ENCODE peak calls at places on chromosomes 5 and 9, in five cellular contexts. B, Q, Y, Z and C are unnamed samples.
A peak's percentile ranks its signal among the peaks of the same experiment; 100 is the strongest.

GRCh38 chr9:133540336-133541025 is 6.0 kb downstream of the ADAMTSL2 start:
- DNase-seq in B (no peak), Z (no peak), Q (no peak), Y (no peak), C (peak; percentile 56)

GRCh38 chr5:95565280-95565920 is 10.5 kb downstream of the ARSK start:
- DNase-seq in Y (no peak), Z (no peak), B (no peak), Q (no peak), C (no peak)

GRCh38 chr5:52801329-52801728 is 13.6 kb downstream of the ITGA1 start:
- DNase-seq in B (no peak), Y (peak; percentile 6), Z (no peak), Q (no peak), C (peak; percentile 62)

GRCh38 chr9:132283863-132284262 is 70.9 kb downstream of the SETX start:
- DNase-seq in Y (no peak), B (no peak), Q (no peak), Z (no peak), C (no peak)

GRCh38 chr9:86794356-86795046 is 152.8 kb downstream of the GAS1 start:
- DNase-seq in B (no peak), Y (no peak), Z (no peak), Q (no peak), C (no peak)

GRCh38 chr5:643351-643801 is 31.2 kb downstream of the CEP72 start:
- DNase-seq in Y (no peak), Z (no peak), B (no peak), Q (no peak), C (no peak)

GRCh38 chr5:105259581-105260217 is 1697.1 kb upstream of the NUDT12 start:
- DNase-seq in B (no peak), Y (no peak), Q (no peak), Z (no peak), C (peak; percentile 26)

GRCh38 chr9:35518212-35518917 is 28.5 kb downstream of the RUSC2 start:
- DNase-seq in B (no peak), Q (no peak), Y (no peak), Z (peak; percentile 79), C (peak; percentile 99)

GRCh38 chr5:10636363-10637142 is 72.7 kb downstream of the ANKRD33B start:
- DNase-seq in Y (no peak), Z (no peak), Q (no peak), B (no peak), C (no peak)

GRCh38 chr9:2040828-2041227 is 25.7 kb downstream of the SMARCA2 start:
- DNase-seq in Z (no peak), Y (no peak), Q (no peak), B (no peak), C (no peak)

GRCh38 chr5:97600486-97600885 is 417.4 kb upstream of the RIOK2 start:
- DNase-seq in B (no peak), Z (no peak), Y (no peak), Q (no peak), C (no peak)

GRCh38 chr5:131957721-131958483 is 12.4 kb upstream of the MEIKIN start:
- DNase-seq in B (no peak), Z (no peak), Q (no peak), Y (no peak), C (peak; percentile 19)

GRCh38 chr9:12819436-12820185 is 44.8 kb downstream of the LURAP1L start:
- DNase-seq in Q (no peak), B (no peak), Y (no peak), Z (no peak), C (peak; percentile 63)

GRCh38 chr9:86341007-86341491 is 13.2 kb downstream of the TUT7 start:
- DNase-seq in Z (no peak), B (no peak), Q (no peak), Y (no peak), C (no peak)

GRCh38 chr5:168314735-168315411 is 23.4 kb downstream of the WWC1 start:
- DNase-seq in B (no peak), Q (no peak), Y (no peak), Z (peak; percentile 62), C (peak; percentile 72)

GRCh38 chr5:95283761-95284511 is 958 bp downstream of the MCTP1 start:
- DNase-seq in B (peak; percentile 46), Z (peak; percentile 16), Q (no peak), Y (peak; percentile 48), C (peak; percentile 59)

GRCh38 chr5:179266291-179267070 is 78.8 kb downstream of the ADAMTS2 start:
- DNase-seq in B (no peak), Q (no peak), Y (no peak), Z (no peak), C (no peak)

GRCh38 chr9:21788752-21789151 is 13.7 kb upstream of the MTAP start:
- DNase-seq in Q (no peak), B (no peak), Y (no peak), Z (no peak), C (no peak)

GRCh38 chr9:92638621-92639101 is 31.3 kb downstream of the IPPK start:
- DNase-seq in B (no peak), Q (no peak), Z (no peak), Y (no peak), C (no peak)

GRCh38 chr5:173888473-173889135 is 455 bp downstream of the CPEB4 start:
- DNase-seq in Z (no peak), Y (no peak), Q (no peak), B (no peak), C (peak; percentile 26)

GRCh38 chr9:34490760-34491159 is 32.0 kb downstream of the ENHO start:
- DNase-seq in B (no peak), Z (no peak), Y (no peak), Q (peak; percentile 39), C (no peak)

GRCh38 chr5:120778491-120779293 is 314.6 kb downstream of the PRR16 start:
- DNase-seq in Z (no peak), B (no peak), Y (no peak), Q (no peak), C (no peak)

GRCh38 chr5:177588413-177588909 is 3.5 kb upstream of the TMED9 start:
- DNase-seq in Y (no peak), Q (no peak), Z (no peak), B (no peak), C (no peak)